ENCODE peak calls at places on chromosomes 3 and 15, in six cellular contexts. Z is choroid plexus epithelial cell; H is astrocyte of the spinal cord; F is fibroblast of mammary gland; T is activated CD8-positive, alpha-beta T cell treated with anti-CD3 and anti-CD28 coated beads for 36 hours; S is neural progenitor cell. K is an unnamed sample.

GRCh38 chr3:7307410-7307809 is 446.5 kb downstream of the GRM7 start:
- DNase-seq in Z (peak), H (peak), F (no peak), T (no peak), S (no peak), K (peak)

GRCh38 chr15:101010781-101011180 is 91.6 kb downstream of the LRRK1 start:
- DNase-seq in Z (no peak), H (no peak), F (no peak), T (no peak), S (no peak), K (no peak)

GRCh38 chr3:127367593-127367992 is 79.7 kb upstream of the PRR20G start:
- DNase-seq in Z (no peak), H (no peak), F (no peak), T (no peak), S (no peak), K (no peak)

GRCh38 chr3:73868688-73869315 is 244.1 kb upstream of the PDZRN3 start:
- DNase-seq in Z (peak), H (peak), F (peak), T (peak), S (peak), K (peak)

GRCh38 chr3:13550791-13551360 is 2.0 kb downstream of the FBLN2 start:
- DNase-seq in Z (no peak), H (no peak), F (no peak), T (no peak), S (no peak), K (no peak)

GRCh38 chr15:74420193-74420905 is 13.4 kb downstream of the SEMA7A start:
- DNase-seq in Z (no peak), H (no peak), F (no peak), T (no peak), S (no peak), K (no peak)

GRCh38 chr3:128426128-128426921 is 40.4 kb downstream of the DNAJB8 start:
- DNase-seq in Z (peak), H (no peak), F (peak), T (peak), S (peak), K (no peak)

GRCh38 chr3:16266714-16267113 is 1.7 kb downstream of the OXNAD1 start:
- DNase-seq in Z (no peak), H (no peak), F (no peak), T (no peak), S (no peak), K (no peak)

GRCh38 chr3:125161607-125162219 is 50.8 kb downstream of the SLC12A8 start:
- DNase-seq in Z (no peak), H (no peak), F (peak), T (no peak), S (peak), K (no peak)

GRCh38 chr3:5010140-5010539 is 30.9 kb downstream of the BHLHE40 start:
- DNase-seq in Z (no peak), H (no peak), F (no peak), T (no peak), S (no peak), K (no peak)

GRCh38 chr3:4720316-4721075 is 227.3 kb downstream of the ITPR1 start:
- DNase-seq in Z (peak), H (peak), F (peak), T (peak), S (peak), K (peak)

GRCh38 chr3:188242426-188243123 is 88.6 kb downstream of the LPP start:
- DNase-seq in Z (no peak), H (no peak), F (no peak), T (no peak), S (no peak), K (no peak)

GRCh38 chr3:42177801-42178150 is 86.6 kb downstream of the TRAK1 start:
- DNase-seq in Z (no peak), H (no peak), F (no peak), T (no peak), S (no peak), K (no peak)

GRCh38 chr3:73746610-73747009 is 121.9 kb upstream of the PDZRN3 start:
- DNase-seq in Z (no peak), H (no peak), F (peak), T (no peak), S (no peak), K (no peak)

GRCh38 chr15:99719096-99719541 is 14.1 kb downstream of the LYSMD4 start:
- DNase-seq in Z (peak), H (peak), F (peak), T (no peak), S (no peak), K (peak)

GRCh38 chr15:89496155-89497098 is at the start of gene RHCG:
- DNase-seq in Z (peak), H (no peak), F (peak), T (peak), S (peak), K (peak)
- TF ChIP-seq CTCF in Z (peak), H (peak), F (peak), T (peak), S (peak), K (peak)

GRCh38 chr3:147355104-147355854 is 51.1 kb downstream of the ZIC4 start:
- DNase-seq in Z (no peak), H (no peak), F (no peak), T (no peak), S (peak), K (no peak)

GRCh38 chr3:147359177-147360062 is 46.9 kb downstream of the ZIC4 start:
- DNase-seq in Z (no peak), H (no peak), F (no peak), T (no peak), S (peak), K (no peak)

GRCh38 chr3:147356145-147356908 is 50.0 kb downstream of the ZIC4 start:
- DNase-seq in Z (no peak), H (no peak), F (no peak), T (no peak), S (no peak), K (no peak)

GRCh38 chr3:147358144-147358992 is 48.0 kb downstream of the ZIC4 start:
- DNase-seq in Z (no peak), H (no peak), F (no peak), T (no peak), S (no peak), K (no peak)

DNA sequence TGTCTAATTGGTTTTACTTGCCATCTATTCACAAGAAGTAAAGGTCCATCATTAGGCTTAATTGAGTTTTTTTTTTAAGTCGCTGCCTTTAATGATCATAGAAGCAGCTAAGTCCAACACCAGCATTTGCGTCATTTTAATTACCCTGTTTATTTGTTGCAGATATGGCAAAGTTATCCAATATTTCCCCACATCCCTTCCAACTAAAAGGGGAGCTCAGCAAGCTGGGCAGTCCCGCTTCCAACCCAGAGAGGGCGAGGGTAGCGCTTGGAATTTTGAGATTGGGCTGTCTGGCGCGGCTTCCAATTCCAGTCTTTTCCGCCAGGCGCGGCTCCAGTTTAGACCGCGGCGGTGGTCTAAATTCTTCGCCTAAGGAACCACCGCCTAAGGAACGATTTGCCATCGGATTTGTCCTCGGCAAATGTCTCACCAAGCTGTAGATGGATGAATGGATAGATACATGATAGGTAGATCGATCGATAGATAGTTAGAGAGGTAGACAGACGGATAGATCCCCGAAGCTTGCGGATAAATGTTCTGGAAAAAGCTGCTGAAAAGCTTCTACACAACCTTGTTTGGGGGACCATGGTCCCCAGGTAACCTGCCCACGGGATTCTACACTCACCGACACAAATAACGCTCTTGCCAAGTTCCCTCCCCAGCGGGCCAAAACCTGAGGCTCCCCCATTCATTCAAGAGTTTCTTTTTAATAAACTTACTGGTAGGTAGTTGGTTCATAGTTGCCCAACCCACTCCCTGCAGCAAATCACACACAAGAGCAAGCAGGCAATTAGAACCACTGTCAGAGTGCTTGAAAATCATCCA is 49.2 kb downstream of the ZIC4 start:
- DNase-seq in Z (no peak), H (no peak), F (peak), T (no peak), S (peak), K (no peak)
- TF ChIP-seq CTCF in Z (no peak), H (peak), F (peak), T (no peak), S (peak), K (no peak)

GRCh38 chr3:129482721-129483120 is 42.7 kb downstream of the IFT122 start:
- DNase-seq in Z (no peak), H (no peak), F (no peak), T (peak), S (peak), K (no peak)
- TF ChIP-seq CTCF in Z (peak), H (peak), F (peak), T (no peak), S (peak), K (no peak)

GRCh38 chr3:141793476-141794260 is 30.5 kb downstream of the GRK7 start:
- DNase-seq in Z (no peak), H (no peak), F (no peak), T (no peak), S (peak), K (no peak)
- TF ChIP-seq CTCF in Z (peak), H (no peak), F (no peak), T (no peak), S (peak), K (no peak)

DNA sequence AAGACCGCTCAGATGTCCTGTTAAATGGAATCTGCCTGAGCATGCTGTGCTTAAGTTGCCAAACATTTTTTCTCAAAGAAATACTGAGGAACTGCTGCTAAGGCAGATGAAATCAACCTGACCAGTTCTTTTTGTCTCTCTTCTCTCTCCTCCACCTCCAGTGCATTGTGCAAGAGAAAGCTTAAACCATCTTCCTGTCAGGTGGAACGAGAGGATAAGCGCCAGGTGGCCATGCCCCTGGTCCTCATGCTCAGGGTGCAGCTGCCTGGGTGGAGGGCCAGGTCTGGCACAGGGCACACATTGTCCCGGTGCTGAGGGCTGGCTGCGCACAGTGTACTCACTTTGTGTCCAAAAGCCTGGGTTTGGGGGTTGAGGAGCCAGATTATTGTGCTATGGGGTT is 176.2 kb upstream of the TP63 start:
- DNase-seq in Z (no peak), H (no peak), F (no peak), T (no peak), S (no peak), K (no peak)
- TF ChIP-seq CTCF in Z (no peak), H (no peak), F (no peak), T (no peak), S (no peak), K (no peak)

GRCh38 chr3:10473581-10474438 is 31.6 kb downstream of the ATP2B2 start:
- DNase-seq in Z (no peak), H (no peak), F (no peak), T (no peak), S (no peak), K (no peak)
- TF ChIP-seq CTCF in Z (no peak), H (no peak), F (no peak), T (no peak), S (no peak), K (no peak)

DNA sequence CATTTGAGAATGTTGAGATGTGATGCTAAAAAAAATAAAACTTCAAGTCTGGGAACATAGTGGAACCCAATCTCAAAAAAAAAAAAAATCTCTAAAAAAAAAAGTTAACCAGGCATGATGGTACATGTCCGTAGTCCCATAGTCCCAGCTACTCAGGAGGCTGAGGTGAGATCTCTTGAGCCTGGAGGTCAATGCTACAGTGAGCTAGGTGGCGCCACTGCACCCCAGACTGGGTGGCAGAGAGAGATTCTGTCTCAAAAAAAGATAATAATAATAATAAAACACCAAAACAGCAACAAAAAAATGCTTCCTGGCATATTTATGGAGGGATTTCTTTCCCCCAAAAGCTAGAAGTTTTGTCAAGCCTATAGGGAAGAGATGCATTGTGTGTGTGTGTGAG is 361.6 kb downstream of the ROBO1 start:
- DNase-seq in Z (no peak), H (no peak), F (no peak), T (no peak), S (no peak), K (no peak)
- TF ChIP-seq CTCF in Z (peak), H (peak), F (peak), T (no peak), S (peak), K (no peak)

K was measured in fibroblast of lung.